ENCODE peak calls at places on chromosomes 12 and 14, in six cellular contexts. One of them, this sample, is unnamed.

GRCh38 chr14:76936483-76936882 is 92.0 kb downstream of the IRF2BPL start:
- DNase-seq in hepatocyte: peak; percentile 36
- DNase-seq in endothelial cell of umbilical vein: no peak
- DNase-seq in psoas muscle: peak; percentile 48
- DNase-seq in GM23338: no peak
- DNase-seq in H9: no peak
- DNase-seq in this sample: no peak

GRCh38 chr14:53571990-53572389 is 384.6 kb downstream of the BMP4 start:
- DNase-seq in endothelial cell of umbilical vein: no peak
- DNase-seq in hepatocyte: peak; percentile 28
- DNase-seq in psoas muscle: no peak
- DNase-seq in H9: peak; percentile 30
- DNase-seq in GM23338: peak; percentile 65
- DNase-seq in this sample: no peak

GRCh38 chr12:92032965-92033364 is 112.7 kb downstream of the BTG1 start:
- DNase-seq in hepatocyte: no peak
- DNase-seq in endothelial cell of umbilical vein: no peak
- DNase-seq in H9: no peak
- DNase-seq in GM23338: no peak
- DNase-seq in psoas muscle: no peak
- DNase-seq in this sample: no peak

GRCh38 chr14:71966528-71966927 is 34.3 kb downstream of the RGS6 start:
- DNase-seq in GM23338: no peak
- DNase-seq in endothelial cell of umbilical vein: no peak
- DNase-seq in hepatocyte: no peak
- DNase-seq in psoas muscle: no peak
- DNase-seq in H9: no peak
- DNase-seq in this sample: no peak

GRCh38 chr12:33531261-33531660 is 91.6 kb upstream of the SYT10 start:
- DNase-seq in hepatocyte: no peak
- DNase-seq in H9: no peak
- DNase-seq in psoas muscle: no peak
- DNase-seq in GM23338: no peak
- DNase-seq in endothelial cell of umbilical vein: no peak
- DNase-seq in this sample: no peak

GRCh38 chr14:63470877-63471565 is 72.2 kb downstream of the PPP2R5E start:
- DNase-seq in GM23338: no peak
- DNase-seq in endothelial cell of umbilical vein: peak; percentile 76
- DNase-seq in psoas muscle: no peak
- DNase-seq in H9: no peak
- DNase-seq in hepatocyte: peak; percentile 48
- DNase-seq in this sample: no peak

GRCh38 chr12:93336344-93336743 is 41.4 kb upstream of the NUDT4 start:
- DNase-seq in H9: no peak
- DNase-seq in endothelial cell of umbilical vein: no peak
- DNase-seq in psoas muscle: no peak
- DNase-seq in GM23338: peak; percentile 2
- DNase-seq in hepatocyte: no peak
- DNase-seq in this sample: no peak

GRCh38 chr12:115051378-115051777 is 367.4 kb upstream of the TBX3 start:
- DNase-seq in psoas muscle: no peak
- DNase-seq in hepatocyte: no peak
- DNase-seq in GM23338: no peak
- DNase-seq in endothelial cell of umbilical vein: no peak
- DNase-seq in H9: no peak
- DNase-seq in this sample: no peak

GRCh38 chr14:104037903-104038302 is 47.6 kb upstream of the ASPG start:
- DNase-seq in GM23338: no peak
- DNase-seq in psoas muscle: no peak
- DNase-seq in H9: no peak
- DNase-seq in hepatocyte: no peak
- DNase-seq in endothelial cell of umbilical vein: no peak
- DNase-seq in this sample: no peak

GRCh38 chr12:81815611-81816010 is 56.5 kb upstream of the PPFIA2 start:
- DNase-seq in hepatocyte: no peak
- DNase-seq in endothelial cell of umbilical vein: no peak
- DNase-seq in GM23338: no peak
- DNase-seq in psoas muscle: no peak
- DNase-seq in H9: no peak
- DNase-seq in this sample: no peak

GRCh38 chr12:54663603-54664002 is 15.4 kb upstream of the DCD start:
- DNase-seq in endothelial cell of umbilical vein: no peak
- DNase-seq in hepatocyte: no peak
- DNase-seq in H9: no peak
- DNase-seq in GM23338: no peak
- DNase-seq in psoas muscle: no peak
- DNase-seq in this sample: no peak

GRCh38 chr12:54036620-54037359 is 3.9 kb downstream of the HOXC5 start:
- DNase-seq in endothelial cell of umbilical vein: no peak
- DNase-seq in hepatocyte: no peak
- DNase-seq in GM23338: peak; percentile 38
- DNase-seq in psoas muscle: peak; percentile 44
- DNase-seq in H9: no peak
- DNase-seq in this sample: no peak

GRCh38 chr12:114975283-114975973 is 291.5 kb upstream of the TBX3 start:
- DNase-seq in psoas muscle: no peak
- DNase-seq in endothelial cell of umbilical vein: no peak
- DNase-seq in H9: no peak
- DNase-seq in GM23338: no peak
- DNase-seq in hepatocyte: no peak
- DNase-seq in this sample: no peak

GRCh38 chr14:89681086-89682018 is 264.3 kb upstream of the FOXN3 start:
- DNase-seq in psoas muscle: no peak
- DNase-seq in endothelial cell of umbilical vein: no peak
- DNase-seq in hepatocyte: no peak
- DNase-seq in H9: no peak
- DNase-seq in GM23338: no peak
- DNase-seq in this sample: no peak

GRCh38 chr12:48954061-48954460 is 3.2 kb downstream of the ARF3 start:
- DNase-seq in hepatocyte: no peak
- DNase-seq in psoas muscle: no peak
- DNase-seq in endothelial cell of umbilical vein: no peak
- DNase-seq in H9: no peak
- DNase-seq in GM23338: no peak
- DNase-seq in this sample: no peak

GRCh38 chr12:116130431-116130830 is 147.1 kb downstream of the MED13L start:
- DNase-seq in H9: no peak
- DNase-seq in hepatocyte: no peak
- DNase-seq in psoas muscle: no peak
- DNase-seq in endothelial cell of umbilical vein: peak; percentile 62
- DNase-seq in GM23338: no peak
- DNase-seq in this sample: no peak

GRCh38 chr14:33755358-33755757 is 195.5 kb downstream of the EGLN3 start:
- DNase-seq in endothelial cell of umbilical vein: no peak
- DNase-seq in H9: no peak
- DNase-seq in psoas muscle: no peak
- DNase-seq in hepatocyte: no peak
- DNase-seq in GM23338: no peak
- DNase-seq in this sample: no peak

GRCh38 chr14:70448633-70449032 is 3.3 kb upstream of the ADAM21 start:
- DNase-seq in psoas muscle: no peak
- DNase-seq in H9: no peak
- DNase-seq in hepatocyte: peak; percentile 32
- DNase-seq in endothelial cell of umbilical vein: peak; percentile 30
- DNase-seq in GM23338: no peak
- DNase-seq in this sample: no peak

GRCh38 chr14:77889971-77890442 is 90.1 kb downstream of the ADCK1 start:
- DNase-seq in psoas muscle: no peak
- DNase-seq in H9: no peak
- DNase-seq in GM23338: no peak
- DNase-seq in endothelial cell of umbilical vein: no peak
- DNase-seq in hepatocyte: no peak
- DNase-seq in this sample: no peak

GRCh38 chr12:27689558-27690180 is 6.6 kb upstream of the REP15 start:
- DNase-seq in GM23338: no peak
- DNase-seq in endothelial cell of umbilical vein: no peak
- DNase-seq in psoas muscle: no peak
- DNase-seq in H9: no peak
- DNase-seq in hepatocyte: no peak
- DNase-seq in this sample: no peak

GRCh38 chr12:34387711-34388635 is 365.7 kb downstream of the ALG10 start:
- DNase-seq in H9: no peak
- DNase-seq in hepatocyte: no peak
- DNase-seq in GM23338: no peak
- DNase-seq in endothelial cell of umbilical vein: no peak
- DNase-seq in psoas muscle: no peak
- DNase-seq in this sample: no peak

GRCh38 chr12:114096461-114096860 is 130.3 kb upstream of the RBM19 start:
- DNase-seq in hepatocyte: no peak
- DNase-seq in psoas muscle: no peak
- DNase-seq in H9: no peak
- DNase-seq in endothelial cell of umbilical vein: no peak
- DNase-seq in GM23338: no peak
- DNase-seq in this sample: no peak

GRCh38 chr12:65280306-65280705 is 1.8 kb downstream of the MSRB3 start:
- DNase-seq in H9: no peak
- DNase-seq in endothelial cell of umbilical vein: peak; percentile 50
- DNase-seq in GM23338: no peak
- DNase-seq in psoas muscle: no peak
- DNase-seq in hepatocyte: no peak
- DNase-seq in this sample: no peak

GRCh38 chr12:109678732-109679131 is 34.9 kb upstream of the FAM222A start:
- DNase-seq in endothelial cell of umbilical vein: no peak
- DNase-seq in H9: no peak
- DNase-seq in hepatocyte: peak; percentile 34
- DNase-seq in psoas muscle: no peak
- DNase-seq in GM23338: no peak
- DNase-seq in this sample: no peak

GRCh38 chr12:113582521-113583218 is 111.0 kb upstream of the LHX5 start:
- DNase-seq in psoas muscle: no peak
- DNase-seq in endothelial cell of umbilical vein: no peak
- DNase-seq in hepatocyte: no peak
- DNase-seq in H9: no peak
- DNase-seq in GM23338: no peak
- DNase-seq in this sample: no peak

GRCh38 chr14:35385042-35385839 is 19.3 kb downstream of the NFKBIA start:
- DNase-seq in H9: no peak
- DNase-seq in psoas muscle: peak; percentile 85
- DNase-seq in GM23338: no peak
- DNase-seq in hepatocyte: peak; percentile 76
- DNase-seq in endothelial cell of umbilical vein: peak; percentile 37
- DNase-seq in this sample: peak; percentile 65

GRCh38 chr14:80208426-80208950 is 2.8 kb downstream of the DIO2 start:
- DNase-seq in hepatocyte: no peak
- DNase-seq in H9: no peak
- DNase-seq in endothelial cell of umbilical vein: no peak
- DNase-seq in GM23338: no peak
- DNase-seq in psoas muscle: no peak
- DNase-seq in this sample: no peak

GRCh38 chr14:97267509-97267908 is 470.3 kb downstream of the VRK1 start:
- DNase-seq in psoas muscle: no peak
- DNase-seq in hepatocyte: no peak
- DNase-seq in endothelial cell of umbilical vein: no peak
- DNase-seq in GM23338: no peak
- DNase-seq in H9: no peak
- DNase-seq in this sample: no peak

GRCh38 chr14:23640524-23641141 is 4.5 kb downstream of the DHRS2 start:
- DNase-seq in endothelial cell of umbilical vein: no peak
- DNase-seq in psoas muscle: peak; percentile 40
- DNase-seq in H9: peak; percentile 49
- DNase-seq in hepatocyte: peak; percentile 53
- DNase-seq in GM23338: peak; percentile 48
- DNase-seq in this sample: peak; percentile 67

GRCh38 chr14:54796961-54797360 is 105.7 kb downstream of the GCH1 start:
- DNase-seq in H9: no peak
- DNase-seq in endothelial cell of umbilical vein: peak; percentile 33
- DNase-seq in psoas muscle: no peak
- DNase-seq in hepatocyte: no peak
- DNase-seq in GM23338: no peak
- DNase-seq in this sample: no peak

GRCh38 chr12:23055004-23055403 is 430.0 kb downstream of the ETNK1 start:
- DNase-seq in hepatocyte: peak; percentile 54
- DNase-seq in endothelial cell of umbilical vein: peak; percentile 4
- DNase-seq in GM23338: peak; percentile 80
- DNase-seq in psoas muscle: no peak
- DNase-seq in H9: peak; percentile 74
- DNase-seq in this sample: no peak

GRCh38 chr12:12673296-12673695 is 22.7 kb downstream of the GPR19 start:
- DNase-seq in psoas muscle: no peak
- DNase-seq in H9: no peak
- DNase-seq in endothelial cell of umbilical vein: no peak
- DNase-seq in GM23338: no peak
- DNase-seq in hepatocyte: no peak
- DNase-seq in this sample: no peak

DNA sequence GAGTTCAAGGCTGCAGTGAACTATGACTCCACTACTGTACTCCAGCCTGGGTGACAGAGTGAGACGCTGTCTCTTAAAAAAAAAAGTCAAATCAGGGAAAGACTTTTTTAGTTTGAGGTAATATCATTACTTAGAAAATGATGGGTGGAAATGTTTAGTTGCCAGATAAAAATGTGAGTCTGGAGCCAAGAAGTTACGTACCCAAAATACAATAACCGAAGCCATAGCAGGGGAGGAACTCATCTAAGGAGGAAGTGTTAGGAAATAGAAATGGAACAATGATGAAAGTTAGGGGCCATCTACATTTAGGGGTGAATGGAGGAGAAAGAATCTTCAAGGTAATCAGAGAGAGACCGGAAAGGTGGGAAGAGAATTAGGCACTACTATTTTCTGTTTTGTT is 98.8 kb downstream of the DACT1 start:
- DNase-seq in endothelial cell of umbilical vein: no peak
- DNase-seq in H9: no peak
- DNase-seq in psoas muscle: no peak
- DNase-seq in hepatocyte: no peak
- DNase-seq in GM23338: no peak
- DNase-seq in this sample: no peak
- H3K27ac ChIP-seq in endothelial cell of umbilical vein: no peak overlapping the region
- H3K27ac ChIP-seq in H9: no peak overlapping the region
- H3K27ac ChIP-seq in psoas muscle: no peak overlapping the region
- H3K27ac ChIP-seq in hepatocyte: no peak overlapping the region
- H3K27ac ChIP-seq in GM23338: no peak overlapping the region
- H3K27ac ChIP-seq in this sample: no peak overlapping the region

GRCh38 chr14:74346341-74346740 is 1.9 kb upstream of the VRTN start:
- DNase-seq in endothelial cell of umbilical vein: no peak
- DNase-seq in hepatocyte: no peak
- DNase-seq in H9: no peak
- DNase-seq in psoas muscle: no peak
- DNase-seq in GM23338: peak; percentile 53
- DNase-seq in this sample: no peak
- H3K27ac ChIP-seq in endothelial cell of umbilical vein: no peak overlapping the region
- H3K27ac ChIP-seq in hepatocyte: no peak overlapping the region
- H3K27ac ChIP-seq in H9: no peak overlapping the region
- H3K27ac ChIP-seq in psoas muscle: no peak overlapping the region
- H3K27ac ChIP-seq in GM23338: peak overlapping the region; percentile 99
- H3K27ac ChIP-seq in this sample: no peak overlapping the region

GRCh38 chr12:45827974-45828373 is 98.5 kb downstream of the ARID2 start:
- DNase-seq in endothelial cell of umbilical vein: no peak
- DNase-seq in hepatocyte: no peak
- DNase-seq in H9: no peak
- DNase-seq in GM23338: no peak
- DNase-seq in psoas muscle: no peak
- DNase-seq in this sample: no peak
- H3K27ac ChIP-seq in endothelial cell of umbilical vein: no peak overlapping the region
- H3K27ac ChIP-seq in hepatocyte: no peak overlapping the region
- H3K27ac ChIP-seq in H9: no peak overlapping the region
- H3K27ac ChIP-seq in GM23338: no peak overlapping the region
- H3K27ac ChIP-seq in psoas muscle: no peak overlapping the region
- H3K27ac ChIP-seq in this sample: no peak overlapping the region

GRCh38 chr14:92564361-92565039 is 50.9 kb downstream of the RIN3 start:
- DNase-seq in H9: no peak
- DNase-seq in endothelial cell of umbilical vein: no peak
- DNase-seq in GM23338: no peak
- DNase-seq in hepatocyte: no peak
- DNase-seq in psoas muscle: peak; percentile 34
- DNase-seq in this sample: no peak
- H3K27ac ChIP-seq in H9: no peak overlapping the region
- H3K27ac ChIP-seq in endothelial cell of umbilical vein: no peak overlapping the region
- H3K27ac ChIP-seq in GM23338: no peak overlapping the region
- H3K27ac ChIP-seq in hepatocyte: no peak overlapping the region
- H3K27ac ChIP-seq in psoas muscle: no peak overlapping the region
- H3K27ac ChIP-seq in this sample: no peak overlapping the region